ENCODE peak calls at places on chromosomes 6 and 20, in eight cellular contexts. One of them, this sample, is unnamed.

GRCh38 chr20:62452475-62453095 is 23.2 kb downstream of the GATA5 start:
- DNase-seq in breast epithelium: no peak
- DNase-seq in HL-60: no peak
- DNase-seq in endothelial cell of umbilical vein: no peak
- DNase-seq in transverse colon: peak; percentile 36
- DNase-seq in stomach: peak; percentile 48
- DNase-seq in SK-N-SH: no peak
- DNase-seq in GM23338: no peak
- DNase-seq in this sample: peak; percentile 59

GRCh38 chr6:91483415-91483814 is 896.5 kb upstream of the MAP3K7 start:
- DNase-seq in breast epithelium: no peak
- DNase-seq in HL-60: no peak
- DNase-seq in transverse colon: no peak
- DNase-seq in GM23338: no peak
- DNase-seq in stomach: no peak
- DNase-seq in SK-N-SH: no peak
- DNase-seq in endothelial cell of umbilical vein: peak; percentile 51
- DNase-seq in this sample: no peak

GRCh38 chr6:43016935-43017334 is 2.9 kb downstream of the KLHDC3 start:
- DNase-seq in transverse colon: no peak
- DNase-seq in breast epithelium: no peak
- DNase-seq in GM23338: no peak
- DNase-seq in HL-60: no peak
- DNase-seq in SK-N-SH: no peak
- DNase-seq in stomach: no peak
- DNase-seq in endothelial cell of umbilical vein: no peak
- DNase-seq in this sample: no peak

GRCh38 chr6:139597087-139597763 is 222.8 kb upstream of the CITED2 start:
- DNase-seq in endothelial cell of umbilical vein: no peak
- DNase-seq in HL-60: peak; percentile 6
- DNase-seq in SK-N-SH: no peak
- DNase-seq in breast epithelium: no peak
- DNase-seq in stomach: no peak
- DNase-seq in GM23338: no peak
- DNase-seq in transverse colon: no peak
- DNase-seq in this sample: peak; percentile 31

GRCh38 chr6:97294451-97294850 is 11.4 kb upstream of the MMS22L start:
- DNase-seq in stomach: no peak
- DNase-seq in SK-N-SH: no peak
- DNase-seq in breast epithelium: no peak
- DNase-seq in transverse colon: no peak
- DNase-seq in GM23338: peak; percentile 5
- DNase-seq in HL-60: no peak
- DNase-seq in endothelial cell of umbilical vein: no peak
- DNase-seq in this sample: no peak

GRCh38 chr6:78259935-78260334 is 607.1 kb downstream of the MEI4 start:
- DNase-seq in breast epithelium: no peak
- DNase-seq in stomach: no peak
- DNase-seq in HL-60: no peak
- DNase-seq in transverse colon: no peak
- DNase-seq in SK-N-SH: no peak
- DNase-seq in endothelial cell of umbilical vein: no peak
- DNase-seq in GM23338: no peak
- DNase-seq in this sample: no peak

GRCh38 chr6:161305860-161306259 is 32.0 kb upstream of the AGPAT4 start:
- DNase-seq in stomach: no peak
- DNase-seq in endothelial cell of umbilical vein: no peak
- DNase-seq in HL-60: no peak
- DNase-seq in SK-N-SH: no peak
- DNase-seq in GM23338: no peak
- DNase-seq in breast epithelium: no peak
- DNase-seq in transverse colon: no peak
- DNase-seq in this sample: no peak

GRCh38 chr20:52236292-52236691 is 44.7 kb upstream of the ZFP64 start:
- DNase-seq in breast epithelium: no peak
- DNase-seq in endothelial cell of umbilical vein: no peak
- DNase-seq in GM23338: no peak
- DNase-seq in HL-60: no peak
- DNase-seq in stomach: no peak
- DNase-seq in transverse colon: no peak
- DNase-seq in SK-N-SH: no peak
- DNase-seq in this sample: no peak

GRCh38 chr6:67200626-67201403 is 1434.3 kb upstream of the ADGRB3 start:
- DNase-seq in HL-60: no peak
- DNase-seq in transverse colon: no peak
- DNase-seq in breast epithelium: no peak
- DNase-seq in GM23338: no peak
- DNase-seq in endothelial cell of umbilical vein: no peak
- DNase-seq in stomach: no peak
- DNase-seq in SK-N-SH: no peak
- DNase-seq in this sample: peak; percentile 15

GRCh38 chr6:146028835-146029572 is at the start of gene GRM1:
- DNase-seq in transverse colon: peak; percentile 5
- DNase-seq in HL-60: no peak
- DNase-seq in breast epithelium: no peak
- DNase-seq in GM23338: peak; percentile 74
- DNase-seq in SK-N-SH: peak; percentile 61
- DNase-seq in stomach: no peak
- DNase-seq in endothelial cell of umbilical vein: no peak
- DNase-seq in this sample: no peak

GRCh38 chr6:5107332-5107731 is 22.2 kb downstream of the PPP1R3G start:
- DNase-seq in breast epithelium: no peak
- DNase-seq in GM23338: no peak
- DNase-seq in stomach: no peak
- DNase-seq in transverse colon: no peak
- DNase-seq in SK-N-SH: no peak
- DNase-seq in HL-60: no peak
- DNase-seq in endothelial cell of umbilical vein: no peak
- DNase-seq in this sample: no peak

GRCh38 chr20:61804896-61805295 is 260.8 kb downstream of the TAF4 start:
- DNase-seq in stomach: no peak
- DNase-seq in HL-60: no peak
- DNase-seq in GM23338: no peak
- DNase-seq in endothelial cell of umbilical vein: no peak
- DNase-seq in transverse colon: no peak
- DNase-seq in breast epithelium: no peak
- DNase-seq in SK-N-SH: no peak
- DNase-seq in this sample: no peak

GRCh38 chr20:17613328-17614175 is 43.7 kb downstream of the DSTN start:
- DNase-seq in SK-N-SH: peak; percentile 9
- DNase-seq in endothelial cell of umbilical vein: no peak
- DNase-seq in stomach: peak; percentile 26
- DNase-seq in HL-60: no peak
- DNase-seq in breast epithelium: peak; percentile 17
- DNase-seq in transverse colon: peak; percentile 26
- DNase-seq in GM23338: no peak
- DNase-seq in this sample: peak; percentile 82

GRCh38 chr6:34333858-34334257 is 58.6 kb downstream of the NUDT3 start:
- DNase-seq in HL-60: no peak
- DNase-seq in GM23338: no peak
- DNase-seq in endothelial cell of umbilical vein: no peak
- DNase-seq in SK-N-SH: no peak
- DNase-seq in transverse colon: no peak
- DNase-seq in stomach: no peak
- DNase-seq in breast epithelium: no peak
- DNase-seq in this sample: no peak

GRCh38 chr6:168133186-168133585 is 54.2 kb upstream of the FRMD1 start:
- DNase-seq in breast epithelium: peak; percentile 15
- DNase-seq in HL-60: no peak
- DNase-seq in endothelial cell of umbilical vein: no peak
- DNase-seq in SK-N-SH: no peak
- DNase-seq in transverse colon: no peak
- DNase-seq in GM23338: no peak
- DNase-seq in stomach: no peak
- DNase-seq in this sample: no peak

GRCh38 chr20:22921595-22922421 is 113.3 kb upstream of the SSTR4 start:
- DNase-seq in stomach: no peak
- DNase-seq in breast epithelium: no peak
- DNase-seq in transverse colon: no peak
- DNase-seq in HL-60: peak; percentile 60
- DNase-seq in GM23338: no peak
- DNase-seq in endothelial cell of umbilical vein: peak; percentile 56
- DNase-seq in SK-N-SH: no peak
- DNase-seq in this sample: no peak

GRCh38 chr6:142417331-142417750 is 115.5 kb downstream of the ADGRG6 start:
- DNase-seq in HL-60: no peak
- DNase-seq in transverse colon: no peak
- DNase-seq in GM23338: no peak
- DNase-seq in SK-N-SH: no peak
- DNase-seq in endothelial cell of umbilical vein: no peak
- DNase-seq in breast epithelium: no peak
- DNase-seq in stomach: no peak
- DNase-seq in this sample: no peak

GRCh38 chr20:399182-399707 is 8.9 kb upstream of the RBCK1 start:
- DNase-seq in SK-N-SH: no peak
- DNase-seq in stomach: no peak
- DNase-seq in breast epithelium: no peak
- DNase-seq in GM23338: no peak
- DNase-seq in transverse colon: no peak
- DNase-seq in endothelial cell of umbilical vein: no peak
- DNase-seq in HL-60: no peak
- DNase-seq in this sample: no peak

GRCh38 chr6:101290346-101290745 is 103.2 kb upstream of the GRIK2 start:
- DNase-seq in stomach: no peak
- DNase-seq in transverse colon: no peak
- DNase-seq in SK-N-SH: no peak
- DNase-seq in endothelial cell of umbilical vein: no peak
- DNase-seq in breast epithelium: no peak
- DNase-seq in GM23338: no peak
- DNase-seq in HL-60: no peak
- DNase-seq in this sample: no peak

GRCh38 chr6:106085984-106086832 is at the start of gene PRDM1:
- DNase-seq in GM23338: peak; percentile 89
- DNase-seq in endothelial cell of umbilical vein: peak; percentile 38
- DNase-seq in HL-60: peak; percentile 99
- DNase-seq in transverse colon: peak; percentile 95
- DNase-seq in SK-N-SH: peak; percentile 69
- DNase-seq in breast epithelium: peak; percentile 86
- DNase-seq in stomach: peak; percentile 92
- DNase-seq in this sample: peak; percentile 95
- TF ChIP-seq POLR2AphosphoS5 in GM23338: no peak
- TF ChIP-seq POLR2AphosphoS5 in endothelial cell of umbilical vein: no peak
- TF ChIP-seq POLR2AphosphoS5 in HL-60: peak; percentile 87
- TF ChIP-seq POLR2AphosphoS5 in transverse colon: peak; percentile 61
- TF ChIP-seq POLR2AphosphoS5 in SK-N-SH: no peak
- TF ChIP-seq POLR2AphosphoS5 in breast epithelium: peak; percentile 76
- TF ChIP-seq POLR2AphosphoS5 in stomach: peak; percentile 93
- TF ChIP-seq POLR2AphosphoS5 in this sample: peak; percentile 93

GRCh38 chr6:39865011-39865888 is 69.0 kb downstream of the MOCS1 start:
- DNase-seq in breast epithelium: peak; percentile 23
- DNase-seq in GM23338: peak; percentile 97
- DNase-seq in stomach: peak; percentile 81
- DNase-seq in transverse colon: peak; percentile 82
- DNase-seq in HL-60: peak; percentile 45
- DNase-seq in endothelial cell of umbilical vein: peak; percentile 71
- DNase-seq in SK-N-SH: peak; percentile 65
- DNase-seq in this sample: peak; percentile 47

GRCh38 chr6:39861663-39862062 is 69.5 kb downstream of the DAAM2 start:
- DNase-seq in GM23338: peak; percentile 26
- DNase-seq in HL-60: no peak
- DNase-seq in transverse colon: no peak
- DNase-seq in endothelial cell of umbilical vein: no peak
- DNase-seq in breast epithelium: no peak
- DNase-seq in SK-N-SH: no peak
- DNase-seq in stomach: no peak
- DNase-seq in this sample: no peak

GRCh38 chr6:39870950-39871349 is 63.3 kb downstream of the MOCS1 start:
- DNase-seq in stomach: no peak
- DNase-seq in SK-N-SH: no peak
- DNase-seq in breast epithelium: no peak
- DNase-seq in transverse colon: no peak
- DNase-seq in GM23338: peak; percentile 18
- DNase-seq in HL-60: no peak
- DNase-seq in endothelial cell of umbilical vein: no peak
- DNase-seq in this sample: no peak

GRCh38 chr6:39873439-39873838 is 60.8 kb downstream of the MOCS1 start:
- DNase-seq in SK-N-SH: no peak
- DNase-seq in transverse colon: no peak
- DNase-seq in endothelial cell of umbilical vein: no peak
- DNase-seq in stomach: no peak
- DNase-seq in GM23338: no peak
- DNase-seq in breast epithelium: no peak
- DNase-seq in HL-60: no peak
- DNase-seq in this sample: no peak

DNA sequence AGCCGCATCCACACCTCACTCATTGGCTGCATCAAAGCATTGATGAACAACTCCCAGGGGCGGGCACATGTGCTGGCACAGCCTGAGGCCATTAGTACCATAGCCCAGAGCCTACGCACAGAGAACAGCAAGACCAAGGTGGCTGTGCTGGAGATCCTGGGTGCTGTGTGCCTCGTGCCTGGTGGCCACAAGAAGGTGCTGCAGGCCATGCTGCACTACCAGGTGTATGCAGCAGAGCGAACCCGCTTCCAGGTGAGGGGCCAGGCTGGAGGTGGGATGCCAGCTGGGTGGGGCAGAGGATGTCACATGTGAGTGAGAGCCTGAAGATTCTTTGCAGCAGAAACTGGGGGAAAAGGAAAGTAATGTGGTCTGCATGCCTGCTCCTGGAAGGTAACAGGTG is 66.7 kb downstream of the MOCS1 start:
- DNase-seq in GM23338: peak; percentile 66
- DNase-seq in stomach: no peak
- DNase-seq in HL-60: no peak
- DNase-seq in breast epithelium: no peak
- DNase-seq in endothelial cell of umbilical vein: no peak
- DNase-seq in SK-N-SH: no peak
- DNase-seq in transverse colon: no peak
- DNase-seq in this sample: no peak
- TF ChIP-seq CTCF in GM23338: peak; percentile 72
- TF ChIP-seq CTCF in stomach: no peak
- TF ChIP-seq CTCF in HL-60: no peak
- TF ChIP-seq CTCF in breast epithelium: no peak
- TF ChIP-seq CTCF in endothelial cell of umbilical vein: no peak
- TF ChIP-seq CTCF in SK-N-SH: no peak
- TF ChIP-seq CTCF in transverse colon: peak; percentile 19
- TF ChIP-seq CTCF in this sample: no peak

GRCh38 chr6:133741375-133741861 is 147.5 kb upstream of the TCF21 start:
- DNase-seq in GM23338: peak; percentile 8
- DNase-seq in SK-N-SH: no peak
- DNase-seq in endothelial cell of umbilical vein: no peak
- DNase-seq in HL-60: no peak
- DNase-seq in stomach: no peak
- DNase-seq in breast epithelium: no peak
- DNase-seq in transverse colon: no peak
- DNase-seq in this sample: no peak
- H3K27me3 ChIP-seq in GM23338: no peaks in the 10 kb centered on the region
- H3K27me3 ChIP-seq in SK-N-SH: no peaks in the 10 kb centered on the region
- H3K27me3 ChIP-seq in endothelial cell of umbilical vein: no peaks in the 10 kb centered on the region
- H3K27me3 ChIP-seq in HL-60: no peaks in the 10 kb centered on the region
- H3K27me3 ChIP-seq in stomach: no peaks in the 10 kb centered on the region
- H3K27me3 ChIP-seq in breast epithelium: no peaks in the 10 kb centered on the region
- H3K27me3 ChIP-seq in transverse colon: no peaks in the 10 kb centered on the region
- H3K27me3 ChIP-seq in this sample: no peaks in the 10 kb centered on the region

DNA sequence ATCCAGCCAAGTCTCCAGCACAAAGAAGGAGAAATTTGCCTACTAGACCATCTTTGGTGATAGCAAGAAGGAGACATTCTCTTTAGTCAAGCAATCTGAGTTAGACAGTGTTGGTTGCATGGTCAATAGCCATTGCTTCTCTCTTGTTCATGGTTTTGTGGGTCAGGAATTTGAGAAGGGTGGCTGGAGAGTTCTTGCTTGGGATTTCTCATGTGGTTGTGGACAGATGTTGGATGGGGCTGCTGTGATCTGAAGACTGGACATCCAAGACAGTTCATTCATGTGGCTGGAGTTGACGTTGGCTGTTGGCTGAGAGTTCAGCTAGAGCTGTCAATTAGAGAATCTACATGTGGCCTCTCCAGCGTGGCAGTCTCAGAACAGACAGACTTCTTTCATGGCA is 322.3 kb upstream of the PRDM1 start:
- DNase-seq in SK-N-SH: no peak
- DNase-seq in HL-60: no peak
- DNase-seq in transverse colon: no peak
- DNase-seq in stomach: no peak
- DNase-seq in GM23338: no peak
- DNase-seq in endothelial cell of umbilical vein: no peak
- DNase-seq in breast epithelium: no peak
- DNase-seq in this sample: no peak
- TF ChIP-seq POLR2AphosphoS5 in SK-N-SH: no peak
- TF ChIP-seq POLR2AphosphoS5 in HL-60: no peak
- TF ChIP-seq POLR2AphosphoS5 in transverse colon: no peak
- TF ChIP-seq POLR2AphosphoS5 in stomach: no peak
- TF ChIP-seq POLR2AphosphoS5 in GM23338: no peak
- TF ChIP-seq POLR2AphosphoS5 in endothelial cell of umbilical vein: no peak
- TF ChIP-seq POLR2AphosphoS5 in breast epithelium: no peak
- TF ChIP-seq POLR2AphosphoS5 in this sample: no peak

This sample was measured in upper lobe of left lung.